ENCODE peak calls at places on chromosomes 3 and 15, in six cellular contexts. L is lower lobe of right lung, C is aorta, I is heart right ventricle, Q is Panc1, V is pancreas. S is an unnamed sample.

GRCh38 chr3:133479895-133480669 is 80.2 kb downstream of the BFSP2 start:
- DNase-seq in L (no peak), C (no peak), I (no peak), Q (no peak), V (no peak), S (no peak)

GRCh38 chr3:123083446-123084124 is 16.8 kb downstream of the PDIA5 start:
- DNase-seq in L (no peak), C (peak), I (no peak), Q (no peak), V (no peak), S (no peak)

GRCh38 chr15:33234019-33234418 is 39.5 kb upstream of the FMN1 start:
- DNase-seq in L (no peak), C (no peak), I (no peak), Q (no peak), V (no peak), S (no peak)

GRCh38 chr3:177249203-177249602 is 51.9 kb upstream of the TBL1XR1 start:
- DNase-seq in L (no peak), C (no peak), I (no peak), Q (no peak), V (no peak), S (no peak)

GRCh38 chr3:173709026-173709425 is 311.5 kb downstream of the NLGN1 start:
- DNase-seq in L (no peak), C (no peak), I (no peak), Q (no peak), V (no peak), S (no peak)

GRCh38 chr15:42931702-42932486 is 11.3 kb upstream of the TTBK2 start:
- DNase-seq in L (no peak), C (no peak), I (no peak), Q (no peak), V (no peak), S (no peak)

GRCh38 chr3:129564981-129565644 is 22.1 kb downstream of the H1-8 start:
- DNase-seq in L (no peak), C (no peak), I (no peak), Q (no peak), V (no peak), S (no peak)

GRCh38 chr3:100556656-100557310 is 52.6 kb upstream of the ADGRG7 start:
- DNase-seq in L (no peak), C (no peak), I (no peak), Q (no peak), V (no peak), S (no peak)

GRCh38 chr3:135226057-135226456 is 431.0 kb downstream of the EPHB1 start:
- DNase-seq in L (no peak), C (peak), I (no peak), Q (no peak), V (no peak), S (no peak)

GRCh38 chr3:149330609-149331008 is 2.8 kb downstream of the TM4SF18 start:
- DNase-seq in L (no peak), C (no peak), I (no peak), Q (no peak), V (no peak), S (no peak)

GRCh38 chr15:48945386-48945785 is 18.3 kb downstream of the SHC4 start:
- DNase-seq in L (no peak), C (no peak), I (no peak), Q (no peak), V (no peak), S (no peak)

GRCh38 chr15:81001180-81002003 is 669 bp downstream of the TLNRD1 start:
- DNase-seq in L (peak), C (peak), I (peak), Q (no peak), V (peak), S (no peak)

GRCh38 chr15:69232144-69232543 is 66.6 kb upstream of the PAQR5 start:
- DNase-seq in L (no peak), C (no peak), I (no peak), Q (no peak), V (no peak), S (no peak)

DNA sequence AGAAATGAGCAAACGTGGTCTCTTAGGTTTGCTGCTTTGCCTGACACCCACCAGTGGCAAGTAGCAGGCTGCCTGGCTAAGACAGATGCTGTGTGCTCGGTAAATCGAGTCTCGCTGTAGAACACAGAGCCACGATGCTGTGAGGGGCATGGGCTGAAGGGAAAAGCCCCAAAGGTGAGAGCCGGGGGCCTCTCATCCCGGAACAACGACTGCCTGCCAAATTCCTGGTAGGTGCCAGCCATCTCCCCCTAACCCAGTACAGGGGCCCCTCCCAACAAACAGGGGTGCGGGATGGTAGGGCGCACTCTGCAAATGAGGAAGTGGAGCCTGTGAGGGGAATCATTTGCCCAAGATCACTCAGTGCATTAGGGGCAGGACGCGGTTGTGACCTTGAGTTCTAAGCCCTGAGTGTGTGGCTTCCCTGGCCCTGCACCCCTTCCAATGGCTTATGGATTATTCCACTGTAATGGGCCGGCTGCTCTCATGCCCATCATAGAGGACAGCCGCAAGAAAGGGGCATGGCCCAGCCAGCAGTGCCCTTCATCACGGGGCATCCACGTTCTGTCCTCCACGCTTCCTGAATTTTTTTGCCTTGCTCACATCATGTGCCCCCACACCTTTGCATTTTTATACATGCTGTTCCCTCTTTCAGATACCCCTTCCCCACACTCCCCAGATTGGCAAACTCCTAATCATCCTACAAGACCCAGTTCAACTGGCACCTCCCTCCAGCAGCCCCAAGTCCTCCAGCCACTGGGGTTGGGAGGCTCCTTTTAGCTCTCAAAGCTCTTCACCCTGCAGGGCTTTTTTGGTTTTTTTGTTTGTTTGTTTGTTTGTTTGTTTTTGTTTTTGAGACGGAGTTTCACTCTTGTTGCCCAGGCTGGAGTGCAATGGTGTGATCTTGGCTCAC is 125.4 kb downstream of the NUP210 start:
- DNase-seq in L (peak), C (no peak), I (no peak), Q (no peak), V (no peak), S (peak)
- H3K4me3 ChIP-seq in L (no peak), C (no peak), I (no peak), Q (no peak), V (no peak), S (no peak)

GRCh38 chr15:31098491-31098917 is 3.0 kb downstream of the TRPM1 start:
- DNase-seq in L (no peak), C (no peak), I (no peak), Q (no peak), V (no peak), S (no peak)
- H3K27ac ChIP-seq in L (no peak), C (no peak), I (no peak), Q (no peak), V (no peak), S (no peak)

GRCh38 chr15:101006931-101007687 is 88.0 kb downstream of the LRRK1 start:
- DNase-seq in L (peak), C (peak), I (peak), Q (peak), V (peak), S (peak)

GRCh38 chr15:101011582-101011981 is 92.4 kb downstream of the LRRK1 start:
- DNase-seq in L (no peak), C (no peak), I (no peak), Q (no peak), V (no peak), S (no peak)

GRCh38 chr15:101009176-101009575 is 90.0 kb downstream of the LRRK1 start:
- DNase-seq in L (no peak), C (no peak), I (peak), Q (no peak), V (no peak), S (no peak)

GRCh38 chr15:101010781-101011180 is 91.6 kb downstream of the LRRK1 start:
- DNase-seq in L (no peak), C (no peak), I (peak), Q (no peak), V (no peak), S (no peak)

GRCh38 chr15:101008158-101009139 is 89.3 kb downstream of the LRRK1 start:
- DNase-seq in L (peak), C (peak), I (peak), Q (peak), V (peak), S (peak)
- H3K4me3 ChIP-seq in L (peak), C (peak), I (peak), Q (peak), V (peak), S (peak)

GRCh38 chr3:195757827-195758226 is 37.0 kb downstream of the MUC20 start:
- DNase-seq in L (no peak), C (no peak), I (no peak), Q (no peak), V (no peak), S (no peak)
- H3K27ac ChIP-seq in L (no peak), C (no peak), I (no peak), Q (no peak), V (no peak), S (no peak)

GRCh38 chr15:40843183-40843884 is 514 bp upstream of the SPINT1 start:
- DNase-seq in L (no peak), C (peak), I (no peak), Q (no peak), V (no peak), S (no peak)

GRCh38 chr15:40845036-40845435 is 1.2 kb downstream of the SPINT1 start:
- DNase-seq in L (no peak), C (no peak), I (no peak), Q (no peak), V (no peak), S (no peak)

GRCh38 chr15:40845511-40846284 is 1.9 kb downstream of the SPINT1 start:
- DNase-seq in L (peak), C (peak), I (no peak), Q (no peak), V (peak), S (no peak)

GRCh38 chr15:40843885-40844542 is at the start of gene SPINT1:
- DNase-seq in L (peak), C (peak), I (no peak), Q (no peak), V (peak), S (no peak)

GRCh38 chr15:40844543-40844981 is 714 bp downstream of the SPINT1 start:
- DNase-seq in L (peak), C (peak), I (no peak), Q (no peak), V (peak), S (no peak)
- H3K4me3 ChIP-seq in L (peak), C (peak), I (peak), Q (peak), V (peak), S (peak)

DNA sequence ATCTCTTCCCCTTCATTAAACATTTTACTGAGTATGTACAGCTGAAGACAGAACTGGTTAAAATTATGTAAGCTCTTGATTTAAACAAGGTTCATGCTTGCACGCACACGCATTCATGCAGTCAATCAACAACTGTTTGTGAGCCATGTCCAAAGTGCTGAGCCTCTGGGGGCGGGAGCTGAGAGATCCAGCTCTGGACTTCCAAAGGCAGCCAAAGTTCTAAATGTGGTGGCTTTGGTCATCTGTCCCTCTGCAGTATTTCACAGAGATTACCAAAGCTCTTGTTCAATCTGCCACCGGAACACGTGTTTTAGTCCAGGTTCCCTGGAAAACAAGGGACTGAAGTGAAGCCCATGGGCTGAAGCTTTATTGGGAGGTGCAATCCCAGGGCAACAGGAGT is 52.4 kb upstream of the SNRPA1 start:
- DNase-seq in L (no peak), C (no peak), I (no peak), Q (no peak), V (no peak), S (no peak)
- H3K27ac ChIP-seq in L (no peak), C (no peak), I (no peak), Q (peak), V (no peak), S (no peak)

S was measured in dorsolateral prefrontal cortex.